ENCODE peak calls at places on chromosomes 2 and 18, in eight cellular contexts. X is H54; C is mucosa of gallbladder; A is Ammon's horn; J is endothelial cell; P is GM18507; O is HFFc6; Y is activated CD8-positive, alpha-beta T cell treated with anti-CD3 and anti-CD28 coated beads for 36 hours. G is an unnamed sample.

GRCh38 chr2:109175350-109175678 is 46.3 kb downstream of the SH3RF3 start:
- DNase-seq in X (no peak), C (no peak), A (no peak), J (no peak), P (no peak), O (no peak), Y (no peak), G (no peak)

GRCh38 chr2:80126596-80127189 is 177.9 kb downstream of the LRRTM1 start:
- DNase-seq in X (no peak), C (no peak), A (peak), J (no peak), P (no peak), O (peak), Y (no peak), G (no peak)

GRCh38 chr2:5925620-5926019 is 233.4 kb downstream of the SOX11 start:
- DNase-seq in X (no peak), C (no peak), A (no peak), J (no peak), P (no peak), O (no peak), Y (no peak), G (no peak)

GRCh38 chr2:108267117-108267516 is 21.6 kb upstream of the SULT1C2 start:
- DNase-seq in X (no peak), C (peak), A (peak), J (no peak), P (no peak), O (peak), Y (no peak), G (no peak)

GRCh38 chr2:113203217-113203530 is 29.4 kb downstream of the PSD4 start:
- DNase-seq in X (no peak), C (no peak), A (no peak), J (no peak), P (no peak), O (no peak), Y (no peak), G (no peak)

GRCh38 chr2:219495531-219496122 is 3.1 kb upstream of the GMPPA start:
- DNase-seq in X (no peak), C (peak), A (peak), J (peak), P (peak), O (peak), Y (peak), G (no peak)

GRCh38 chr18:66495844-66496243 is 108.0 kb downstream of the CDH19 start:
- DNase-seq in X (no peak), C (peak), A (peak), J (peak), P (no peak), O (no peak), Y (peak), G (no peak)

GRCh38 chr2:146388757-146389156 is 1456.1 kb upstream of the ACVR2A start:
- DNase-seq in X (no peak), C (no peak), A (no peak), J (no peak), P (no peak), O (peak), Y (no peak), G (no peak)

GRCh38 chr2:9781252-9781651 is 62.0 kb upstream of the TAF1B start:
- DNase-seq in X (no peak), C (no peak), A (no peak), J (no peak), P (no peak), O (no peak), Y (no peak), G (no peak)

GRCh38 chr18:475202-475624 is 25.3 kb downstream of the COLEC12 start:
- DNase-seq in X (peak), C (no peak), A (no peak), J (peak), P (no peak), O (peak), Y (no peak), G (no peak)

GRCh38 chr2:38720613-38721241 is 30.4 kb downstream of the SRSF7 start:
- DNase-seq in X (peak), C (peak), A (peak), J (no peak), P (no peak), O (peak), Y (peak), G (no peak)

GRCh38 chr2:45153126-45153525 is 143.9 kb upstream of the SIX2 start:
- DNase-seq in X (no peak), C (no peak), A (no peak), J (no peak), P (no peak), O (no peak), Y (no peak), G (no peak)

GRCh38 chr2:127049927-127050802 is 56.8 kb downstream of the BIN1 start:
- DNase-seq in X (peak), C (peak), A (peak), J (peak), P (peak), O (no peak), Y (peak), G (peak)

GRCh38 chr2:126656311-126657145 is 570 bp downstream of the GYPC start:
- DNase-seq in X (no peak), C (no peak), A (no peak), J (peak), P (no peak), O (peak), Y (peak), G (peak)

GRCh38 chr2:43605851-43606250 is 10.0 kb upstream of the THADA start:
- DNase-seq in X (no peak), C (no peak), A (no peak), J (no peak), P (no peak), O (no peak), Y (no peak), G (no peak)

GRCh38 chr2:71282493-71282892 is 49.1 kb upstream of the ZNF638 start:
- DNase-seq in X (no peak), C (no peak), A (peak), J (no peak), P (no peak), O (peak), Y (no peak), G (no peak)

GRCh38 chr2:235416816-235417499 is 76.9 kb upstream of the AGAP1 start:
- DNase-seq in X (no peak), C (no peak), A (no peak), J (no peak), P (no peak), O (peak), Y (no peak), G (no peak)

GRCh38 chr2:214410918-214411554 is at the start of gene VWC2L:
- DNase-seq in X (peak), C (peak), A (peak), J (peak), P (no peak), O (peak), Y (peak), G (no peak)

GRCh38 chr2:217887841-217888665 is 114.7 kb downstream of the TNS1 start:
- DNase-seq in X (no peak), C (no peak), A (no peak), J (no peak), P (no peak), O (no peak), Y (no peak), G (no peak)

GRCh38 chr2:239236043-239236807 is 164.6 kb downstream of the HDAC4 start:
- DNase-seq in X (no peak), C (no peak), A (peak), J (no peak), P (no peak), O (no peak), Y (no peak), G (no peak)

GRCh38 chr2:128416781-128417180 is 98.1 kb upstream of the HS6ST1 start:
- DNase-seq in X (no peak), C (no peak), A (no peak), J (no peak), P (no peak), O (no peak), Y (no peak), G (no peak)

GRCh38 chr2:112692496-112692911 is 28.3 kb upstream of the NT5DC4 start:
- DNase-seq in X (peak), C (peak), A (no peak), J (no peak), P (peak), O (peak), Y (peak), G (no peak)

GRCh38 chr18:62605685-62606084 is 82.9 kb downstream of the ZCCHC2 start:
- DNase-seq in X (no peak), C (no peak), A (no peak), J (no peak), P (no peak), O (no peak), Y (no peak), G (no peak)

GRCh38 chr2:25257931-25258771 is 83.6 kb downstream of the DNMT3A start:
- DNase-seq in X (no peak), C (no peak), A (no peak), J (no peak), P (no peak), O (no peak), Y (no peak), G (no peak)

GRCh38 chr2:120957905-120958304 is 222.2 kb downstream of the GLI2 start:
- DNase-seq in X (no peak), C (no peak), A (no peak), J (no peak), P (no peak), O (no peak), Y (no peak), G (no peak)

GRCh38 chr2:191202881-191203397 is 42.3 kb upstream of the MYO1B start:
- DNase-seq in X (no peak), C (no peak), A (no peak), J (no peak), P (no peak), O (peak), Y (peak), G (no peak)

GRCh38 chr2:64636105-64636873 is 17.4 kb downstream of the SERTAD2 start:
- DNase-seq in X (no peak), C (no peak), A (no peak), J (no peak), P (peak), O (no peak), Y (peak), G (no peak)

GRCh38 chr18:75809392-75809791 is 381.9 kb upstream of the SMIM21 start:
- DNase-seq in X (no peak), C (no peak), A (no peak), J (no peak), P (no peak), O (no peak), Y (no peak), G (no peak)

GRCh38 chr2:49224426-49225010 is 70.2 kb upstream of the FSHR start:
- DNase-seq in X (no peak), C (no peak), A (no peak), J (no peak), P (no peak), O (no peak), Y (no peak), G (no peak)

GRCh38 chr2:241391892-241392665 is 36.0 kb downstream of the FARP2 start:
- DNase-seq in X (no peak), C (peak), A (peak), J (peak), P (no peak), O (peak), Y (no peak), G (peak)

GRCh38 chr2:135947483-135947882 is 37.9 kb downstream of the DARS1 start:
- DNase-seq in X (no peak), C (no peak), A (no peak), J (no peak), P (no peak), O (no peak), Y (no peak), G (no peak)

GRCh38 chr18:56377161-56377560 is 261.2 kb downstream of the TXNL1 start:
- DNase-seq in X (no peak), C (no peak), A (no peak), J (no peak), P (no peak), O (no peak), Y (no peak), G (no peak)

GRCh38 chr18:65516209-65516608 is 234.6 kb upstream of the CDH7 start:
- DNase-seq in X (no peak), C (no peak), A (no peak), J (no peak), P (no peak), O (no peak), Y (no peak), G (no peak)

GRCh38 chr2:12168354-12169059 is 422.1 kb downstream of the LPIN1 start:
- DNase-seq in X (no peak), C (no peak), A (no peak), J (no peak), P (no peak), O (no peak), Y (no peak), G (no peak)

GRCh38 chr2:48722391-48722790 is 33.1 kb downstream of the LHCGR start:
- DNase-seq in X (no peak), C (no peak), A (no peak), J (no peak), P (no peak), O (no peak), Y (no peak), G (no peak)

GRCh38 chr2:21489050-21489449 is 365.3 kb downstream of the TDRD15 start:
- DNase-seq in X (no peak), C (no peak), A (no peak), J (no peak), P (no peak), O (no peak), Y (no peak), G (no peak)

GRCh38 chr2:160073284-160073888 is 11.0 kb upstream of the PLA2R1 start:
- DNase-seq in X (no peak), C (no peak), A (no peak), J (no peak), P (no peak), O (no peak), Y (no peak), G (no peak)

GRCh38 chr2:7567646-7568045 is 650.4 kb downstream of the RNF144A start:
- DNase-seq in X (no peak), C (peak), A (no peak), J (no peak), P (no peak), O (no peak), Y (peak), G (peak)

GRCh38 chr2:52343010-52343409 is 1311.1 kb upstream of the NRXN1 start:
- DNase-seq in X (no peak), C (no peak), A (no peak), J (no peak), P (no peak), O (no peak), Y (no peak), G (no peak)

G was measured in naive thymus-derived CD4-positive, alpha-beta T cell.